ENCODE peak calls at places on chromosomes 2 and 18, in five cellular contexts. Z, U, X, A and W are unnamed samples.

GRCh38 chr2:238601433-238602222 is 174.9 kb downstream of the ASB1 start:
- DNase-seq in Z (peak; percentile 37), U (peak; percentile 19), X (peak; percentile 65), A (no peak), W (no peak)

GRCh38 chr18:2547477-2548087 is 23.7 kb downstream of the METTL4 start:
- DNase-seq in Z (peak; percentile 14), U (no peak), X (no peak), A (no peak), W (no peak)

GRCh38 chr2:239626971-239627598 is 226.3 kb upstream of the HDAC4 start:
- DNase-seq in Z (no peak), U (no peak), X (no peak), A (no peak), W (no peak)

GRCh38 chr2:127066942-127067341 is 40.0 kb downstream of the BIN1 start:
- DNase-seq in Z (peak; percentile 84), U (peak; percentile 51), X (peak; percentile 55), A (peak; percentile 35), W (no peak)

GRCh38 chr2:33236457-33236856 is 240.0 kb upstream of the RASGRP3 start:
- DNase-seq in Z (no peak), U (no peak), X (no peak), A (no peak), W (no peak)

GRCh38 chr2:9836517-9836916 is 6.8 kb upstream of the TAF1B start:
- DNase-seq in Z (no peak), U (no peak), X (no peak), A (no peak), W (no peak)

GRCh38 chr2:134739879-134740301 is 21.1 kb upstream of the TMEM163 start:
- DNase-seq in Z (peak; percentile 14), U (peak; percentile 28), X (no peak), A (no peak), W (no peak)

GRCh38 chr2:47072728-47073191 is 82.3 kb downstream of the STPG4 start:
- DNase-seq in Z (peak; percentile 40), U (peak; percentile 53), X (peak; percentile 40), A (peak; percentile 24), W (no peak)

GRCh38 chr2:15559800-15560403 is 1.2 kb downstream of the NBAS start:
- DNase-seq in Z (no peak), U (no peak), X (no peak), A (no peak), W (no peak)

GRCh38 chr2:173296235-173296634 is 58.4 kb upstream of the CDCA7 start:
- DNase-seq in Z (no peak), U (no peak), X (no peak), A (no peak), W (no peak)

GRCh38 chr18:23207191-23207955 is 72.1 kb downstream of the CABLES1 start:
- DNase-seq in Z (no peak), U (no peak), X (no peak), A (peak; percentile 30), W (no peak)

GRCh38 chr2:219451626-219452360 is 17.1 kb downstream of the SPEG start:
- DNase-seq in Z (no peak), U (peak; percentile 56), X (peak; percentile 10), A (no peak), W (no peak)
- H3K27me3 ChIP-seq in Z (peaks cover 44% of the 10 kb centered on the region), U (peaks cover 44% of the 10 kb centered on the region), X (no peaks in the 10 kb centered on the region), A (no peaks in the 10 kb centered on the region), W (no peaks in the 10 kb centered on the region)

GRCh38 chr2:30146337-30147195 is at the start of gene YPEL5:
- DNase-seq in Z (peak; percentile 97), U (peak; percentile 99), X (peak; percentile 99), A (peak; percentile 99), W (peak; percentile 100)

GRCh38 chr2:30147196-30147714 is 448 bp downstream of the YPEL5 start:
- DNase-seq in Z (no peak), U (no peak), X (no peak), A (peak; percentile 30), W (no peak)

GRCh38 chr2:30149513-30149912 is 2.7 kb downstream of the YPEL5 start:
- DNase-seq in Z (no peak), U (no peak), X (no peak), A (no peak), W (no peak)

GRCh38 chr2:30148850-30149249 is 2.0 kb downstream of the YPEL5 start:
- DNase-seq in Z (no peak), U (no peak), X (no peak), A (no peak), W (no peak)

DNA sequence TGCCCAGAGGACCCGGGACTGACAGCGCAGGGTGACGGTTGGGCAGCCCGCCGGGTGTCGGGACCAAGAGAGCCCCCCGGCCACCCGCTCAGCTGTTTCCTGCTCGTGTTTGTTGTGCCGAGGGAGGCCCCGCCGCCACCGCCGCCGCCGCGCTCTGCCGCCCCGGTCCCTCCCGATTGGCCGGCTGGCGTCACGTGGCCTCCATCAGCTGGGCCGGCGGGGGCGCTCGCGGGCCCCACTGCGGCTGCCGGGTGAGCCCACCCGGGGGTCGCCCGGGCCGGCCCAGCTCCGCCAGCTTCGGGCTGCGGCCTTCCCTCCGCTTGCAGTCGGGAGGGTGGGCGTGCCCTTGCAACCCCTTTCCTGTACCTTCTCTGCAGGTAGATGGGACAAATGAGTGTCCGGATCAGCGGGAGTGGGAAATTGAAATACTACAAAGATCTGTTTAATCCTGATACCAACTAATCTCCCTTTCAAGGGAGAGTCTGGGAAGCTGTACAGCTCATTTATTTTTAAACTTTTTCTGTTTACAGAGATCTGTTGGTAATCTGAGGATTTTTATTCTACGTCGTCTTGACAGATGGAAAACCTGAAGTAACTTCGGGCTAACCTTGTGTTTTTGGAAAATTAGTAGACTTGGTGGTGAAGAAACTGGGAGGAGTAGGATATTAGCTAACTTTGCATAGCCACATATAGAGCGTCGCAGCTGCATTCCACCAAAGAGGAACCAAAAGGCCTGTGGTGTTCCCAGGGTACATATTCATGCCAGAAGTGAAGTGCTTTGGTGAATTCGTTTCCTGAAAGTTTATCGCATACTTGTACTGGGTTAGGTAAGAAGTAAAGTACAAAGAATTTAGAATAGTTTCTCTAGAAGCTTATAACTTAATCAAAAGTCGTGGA is 1.2 kb downstream of the YPEL5 start:
- DNase-seq in Z (peak; percentile 75), U (peak; percentile 85), X (peak; percentile 73), A (peak; percentile 84), W (peak; percentile 67)
- TF ChIP-seq POLR2A in Z (peak; percentile 77), U (peak; percentile 39), X (peak; percentile 75), A (no peak), W (no peak)

DNA sequence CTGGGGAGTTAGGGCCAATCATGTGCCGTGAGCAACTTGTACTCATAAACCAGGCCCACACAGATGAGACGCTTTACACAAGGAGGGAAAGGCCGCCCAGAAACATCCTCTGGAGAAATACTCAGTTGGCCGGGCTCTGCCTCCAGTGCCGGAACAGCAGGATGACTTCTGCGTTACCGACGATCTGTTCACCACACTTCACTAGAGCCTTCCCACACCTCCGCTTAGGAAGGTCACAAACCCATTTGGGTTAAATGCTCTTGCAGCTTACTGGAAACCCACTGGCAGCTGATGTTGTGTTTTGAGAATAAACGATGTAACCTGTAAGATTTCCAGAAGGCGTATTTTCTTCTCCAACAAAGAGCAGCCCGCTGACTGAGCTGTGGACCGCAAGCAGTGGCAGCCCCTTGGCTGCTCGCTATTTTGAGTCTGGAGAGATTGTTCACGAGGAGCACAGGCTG is 44.1 kb downstream of the COLEC12 start:
- DNase-seq in Z (peak; percentile 67), U (peak; percentile 30), X (no peak), A (no peak), W (no peak)
- H3K27me3 ChIP-seq in Z (no peaks in the 10 kb centered on the region), U (no peaks in the 10 kb centered on the region), X (no peaks in the 10 kb centered on the region), A (no peaks in the 10 kb centered on the region), W (no peaks in the 10 kb centered on the region)

GRCh38 chr2:183105402-183106134 is 18.7 kb upstream of the NUP35 start:
- DNase-seq in Z (no peak), U (no peak), X (no peak), A (no peak), W (no peak)
- TF ChIP-seq POLR2A in Z (no peak), U (no peak), X (no peak), A (no peak), W (no peak)

DNA sequence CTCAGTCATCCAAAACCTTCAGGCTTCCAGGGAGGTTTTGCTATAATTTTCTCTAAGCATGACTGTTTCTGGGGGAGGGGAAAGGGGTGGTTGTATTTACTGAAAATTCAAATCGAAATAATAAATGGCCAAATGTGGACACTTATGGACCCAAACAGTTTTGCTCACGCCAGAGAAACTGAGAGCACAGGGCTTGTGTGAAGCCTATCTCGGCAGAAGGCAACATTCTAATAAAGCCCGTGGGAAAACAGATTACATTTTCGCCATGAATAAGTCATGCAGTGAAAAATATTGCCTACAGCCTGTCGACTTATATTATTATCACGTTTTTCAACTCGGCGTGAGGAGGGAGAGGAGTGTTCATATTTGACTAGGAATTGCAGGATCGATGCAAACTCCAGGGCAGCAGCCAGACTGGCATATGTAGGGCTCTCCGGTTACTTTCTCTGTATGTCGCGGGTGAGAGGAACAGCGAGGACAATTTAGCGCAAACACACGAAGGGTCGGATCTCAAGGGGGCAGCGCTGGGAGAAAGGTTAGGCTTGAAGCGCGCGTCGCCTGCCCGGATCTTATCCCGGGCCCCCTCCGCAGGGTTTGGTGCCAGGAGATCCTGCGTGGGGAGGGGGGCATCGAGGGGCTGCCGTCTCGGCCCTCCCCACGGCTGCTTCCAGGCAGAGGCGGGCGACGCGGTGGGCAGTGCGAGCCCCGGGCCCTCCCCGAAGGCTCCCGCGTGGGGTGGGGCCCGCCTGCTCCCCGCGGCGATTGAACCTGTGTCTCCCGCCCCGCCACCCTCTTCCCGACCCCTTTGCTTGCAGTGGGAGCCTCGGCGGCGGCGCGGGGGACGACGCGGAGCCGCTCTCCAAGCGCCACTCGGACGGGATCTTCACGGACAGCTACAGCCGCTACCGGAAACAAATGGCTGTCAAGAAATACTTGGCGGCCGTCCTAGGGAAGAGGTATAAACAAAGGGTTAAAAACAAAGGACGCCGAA is 4.3 kb downstream of the ADCYAP1 start:
- DNase-seq in Z (no peak), U (no peak), X (no peak), A (no peak), W (no peak)
- H3K27me3 ChIP-seq in Z (peaks cover 92% of the 10 kb centered on the region), U (peaks cover 92% of the 10 kb centered on the region), X (no peaks in the 10 kb centered on the region), A (peaks cover 48% of the 10 kb centered on the region), W (peaks cover 84% of the 10 kb centered on the region)

DNA sequence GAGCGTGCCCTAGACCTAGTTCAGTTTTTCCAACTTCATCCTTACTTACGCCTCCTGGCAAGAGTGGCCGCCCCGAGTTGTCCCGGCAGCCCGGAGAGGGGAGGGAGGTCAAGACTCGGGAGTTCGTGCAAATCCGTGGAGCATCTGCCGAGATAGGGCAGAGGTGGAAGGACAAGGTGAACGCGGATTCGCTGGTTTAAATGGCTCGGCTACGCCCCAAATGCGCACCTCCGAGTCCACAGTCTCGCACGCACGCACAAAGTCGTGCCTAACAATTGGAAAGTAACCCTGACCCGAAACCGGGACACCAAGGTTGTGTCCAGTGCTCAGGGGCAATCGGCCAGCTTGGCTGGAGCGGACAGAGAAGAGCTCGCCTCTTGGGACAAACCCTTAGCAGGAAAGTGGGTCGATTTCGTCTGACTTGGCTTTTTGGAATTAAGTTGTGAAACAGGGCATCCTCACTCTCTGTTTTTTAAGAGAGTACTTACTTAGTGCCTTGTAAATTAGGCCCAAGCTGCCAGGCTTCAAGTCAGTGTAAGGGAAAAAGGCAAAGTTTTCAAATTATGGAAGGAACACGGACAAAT is 726 bp upstream of the SS18 start:
- DNase-seq in Z (peak; percentile 48), U (no peak), X (peak; percentile 59), A (peak; percentile 58), W (no peak)
- TF ChIP-seq POLR2A in Z (no peak), U (no peak), X (no peak), A (no peak), W (no peak)

DNA sequence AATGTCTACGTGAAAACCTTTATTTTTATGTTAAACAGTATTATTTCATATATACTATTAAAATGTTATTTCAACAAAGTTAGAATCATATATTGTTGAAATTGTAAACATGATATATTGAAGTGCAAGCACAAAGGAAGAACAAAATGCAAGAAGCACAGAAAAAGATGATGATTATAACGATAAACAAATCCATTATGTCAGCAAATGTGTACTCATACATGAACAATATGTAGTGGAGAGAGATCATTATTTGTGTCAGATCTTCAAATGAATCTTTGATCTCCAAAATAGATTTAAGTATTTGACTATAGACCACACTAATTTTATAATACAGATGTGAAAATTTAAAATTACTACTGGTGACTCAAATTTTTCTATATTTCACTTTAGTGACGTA is 1104.4 kb upstream of the CRIM1 start:
- DNase-seq in Z (no peak), U (no peak), X (no peak), A (no peak), W (no peak)
- H3K27me3 ChIP-seq in Z (no peaks in the 10 kb centered on the region), U (no peaks in the 10 kb centered on the region), X (no peaks in the 10 kb centered on the region), A (no peaks in the 10 kb centered on the region), W (no peaks in the 10 kb centered on the region)